ENCODE peak calls at places on chromosomes 13 and 19, in eight cellular contexts. H is WTC11, L is fibroblast of the aortic adventitia, V is GM10248, G is CD14-positive monocyte, D is astrocyte of the spinal cord, A is astrocyte, U is tibial nerve. T is an unnamed sample.

GRCh38 chr19:13400296-13400695 is 106.0 kb downstream of the CACNA1A start:
- DNase-seq in H (no peak), L (no peak), V (no peak), G (no peak), D (no peak), A (no peak), U (no peak), T (no peak)

GRCh38 chr13:114282143-114282685 is 813 bp downstream of the UPF3A start:
- DNase-seq in H (peak), L (peak), V (peak), G (no peak), D (peak), A (no peak), U (no peak), T (peak)

GRCh38 chr19:44869728-44870470 is 21.2 kb upstream of the TOMM40 start:
- DNase-seq in H (no peak), L (no peak), V (no peak), G (peak), D (peak), A (peak), U (peak), T (no peak)

GRCh38 chr13:102294407-102295018 is 107.3 kb downstream of the FGF14 start:
- DNase-seq in H (no peak), L (no peak), V (no peak), G (no peak), D (no peak), A (no peak), U (no peak), T (no peak)

GRCh38 chr19:31717316-31717715 is 368.1 kb upstream of the TSHZ3 start:
- DNase-seq in H (no peak), L (no peak), V (no peak), G (no peak), D (no peak), A (peak), U (no peak), T (no peak)

GRCh38 chr13:95226476-95226875 is 74.8 kb downstream of the ABCC4 start:
- DNase-seq in H (no peak), L (no peak), V (no peak), G (no peak), D (no peak), A (no peak), U (no peak), T (no peak)

GRCh38 chr13:50376895-50377575 is 361.8 kb downstream of the KCNRG start:
- DNase-seq in H (peak), L (no peak), V (no peak), G (no peak), D (no peak), A (no peak), U (no peak), T (no peak)

GRCh38 chr13:35139591-35139990 is 197.5 kb downstream of the NBEA start:
- DNase-seq in H (no peak), L (peak), V (no peak), G (no peak), D (peak), A (peak), U (no peak), T (no peak)

GRCh38 chr19:51811344-51811743 is 16.4 kb downstream of the FPR3 start:
- DNase-seq in H (no peak), L (no peak), V (no peak), G (peak), D (no peak), A (no peak), U (no peak), T (no peak)

GRCh38 chr19:2613507-2614295 is 88.8 kb downstream of the GNG7 start:
- DNase-seq in H (peak), L (peak), V (peak), G (no peak), D (no peak), A (no peak), U (no peak), T (peak)

GRCh38 chr19:11200015-11200574 is 2.8 kb upstream of the KANK2 start:
- DNase-seq in H (no peak), L (no peak), V (no peak), G (no peak), D (no peak), A (no peak), U (no peak), T (no peak)

GRCh38 chr13:52024481-52024880 is at the start of gene UTP14C:
- DNase-seq in H (no peak), L (no peak), V (no peak), G (no peak), D (no peak), A (no peak), U (no peak), T (no peak)

GRCh38 chr13:108155185-108156106 is 59.9 kb downstream of the LIG4 start:
- DNase-seq in H (peak), L (peak), V (peak), G (no peak), D (peak), A (peak), U (peak), T (no peak)

GRCh38 chr13:36275190-36276002 is 22.2 kb downstream of the CCDC169 start:
- DNase-seq in H (no peak), L (peak), V (no peak), G (no peak), D (peak), A (peak), U (peak), T (no peak)

GRCh38 chr13:45511310-45512147 is 46.8 kb downstream of the COG3 start:
- DNase-seq in H (no peak), L (peak), V (peak), G (no peak), D (peak), A (peak), U (peak), T (no peak)

GRCh38 chr13:25727250-25727649 is 324.6 kb downstream of the SHISA2 start:
- DNase-seq in H (no peak), L (no peak), V (no peak), G (no peak), D (no peak), A (no peak), U (no peak), T (no peak)

GRCh38 chr19:19205416-19206410 is 2.5 kb upstream of the NR2C2AP start:
- DNase-seq in H (no peak), L (no peak), V (no peak), G (no peak), D (no peak), A (no peak), U (no peak), T (no peak)

GRCh38 chr13:113936566-113936965 is 37.3 kb downstream of the C13orf46 start:
- DNase-seq in H (no peak), L (no peak), V (no peak), G (peak), D (no peak), A (no peak), U (no peak), T (no peak)

GRCh38 chr19:8302734-8303133 is 5.4 kb downstream of the CD320 start:
- DNase-seq in H (peak), L (no peak), V (no peak), G (peak), D (no peak), A (no peak), U (peak), T (no peak)

GRCh38 chr19:28920269-28921066 is 292.5 kb downstream of the UQCRFS1 start:
- DNase-seq in H (peak), L (no peak), V (no peak), G (no peak), D (no peak), A (no peak), U (no peak), T (no peak)

GRCh38 chr19:1261512-1261862 is 7.6 kb upstream of the CIRBP start:
- DNase-seq in H (peak), L (no peak), V (no peak), G (no peak), D (no peak), A (no peak), U (no peak), T (no peak)
- TF ChIP-seq CTCF in H (no peak), L (peak), V (peak), G (peak), D (no peak), A (peak), U (no peak), T (no peak)

GRCh38 chr19:40193587-40193849 is 2.3 kb downstream of the MAP3K10 start:
- DNase-seq in H (no peak), L (peak), V (no peak), G (no peak), D (no peak), A (peak), U (no peak), T (no peak)

GRCh38 chr19:40192758-40193586 is 1.7 kb downstream of the MAP3K10 start:
- DNase-seq in H (no peak), L (no peak), V (no peak), G (no peak), D (no peak), A (no peak), U (no peak), T (no peak)

GRCh38 chr19:40190891-40191835 is at the start of gene MAP3K10:
- DNase-seq in H (peak), L (peak), V (peak), G (no peak), D (peak), A (peak), U (peak), T (peak)

GRCh38 chr19:40191836-40192646 is 815 bp downstream of the MAP3K10 start:
- DNase-seq in H (peak), L (peak), V (peak), G (no peak), D (peak), A (no peak), U (no peak), T (peak)
- TF ChIP-seq CTCF in H (no peak), L (no peak), V (peak), G (no peak), D (no peak), A (no peak), U (no peak), T (no peak)

GRCh38 chr13:105410602-105411001 is 1124.9 kb downstream of the EFNB2 start:
- DNase-seq in H (peak), L (peak), V (no peak), G (no peak), D (no peak), A (no peak), U (peak), T (no peak)
- TF ChIP-seq CTCF in H (peak), L (peak), V (peak), G (peak), D (peak), A (peak), U (peak), T (peak)

GRCh38 chr13:21176195-21176981 is at the start of the genes MRPL57 and SKA3:
- DNase-seq in H (peak), L (peak), V (peak), G (peak), D (peak), A (peak), U (peak), T (peak)
- TF ChIP-seq CTCF in H (no peak), L (no peak), V (no peak), G (no peak), D (no peak), A (no peak), U (peak), T (no peak)

T was measured in coronary artery.